ENCODE peak calls at places on chromosomes 2 and 18, in ten cellular contexts. H is H1, N is cardiac fibroblast, R is HFFc6, G is nephron progenitor cell, P is omental fat pad, Z is choroid plexus epithelial cell, L is foreskin keratinocyte, T is cardiac muscle cell, V is PC-9. M is an unnamed sample.

GRCh38 chr2:71823526-71823925 is 324.1 kb downstream of the CYP26B1 start:
- DNase-seq in V (no peak), G (no peak), T (no peak), N (no peak), H (no peak), Z (no peak), P (no peak), L (no peak), R (no peak), M (no peak)

GRCh38 chr2:10477443-10478297 is 29.5 kb upstream of the ODC1 start:
- DNase-seq in T (no peak), H (no peak), V (no peak), L (no peak), N (no peak), R (no peak), Z (peak; percentile 9), P (no peak), G (no peak), M (no peak)

GRCh38 chr18:28147674-28148171 is 29.2 kb downstream of the CDH2 start:
- DNase-seq in R (no peak), H (no peak), P (no peak), V (no peak), Z (peak; percentile 94), T (no peak), L (no peak), N (peak; percentile 88), G (no peak), M (no peak)

GRCh38 chr2:57806449-57806968 is 240.1 kb upstream of the VRK2 start:
- DNase-seq in G (no peak), L (no peak), H (no peak), R (no peak), P (no peak), T (no peak), V (no peak), Z (no peak), N (no peak), M (no peak)

GRCh38 chr2:180728928-180729559 is 251.4 kb upstream of the UBE2E3 start:
- DNase-seq in H (no peak), L (peak; percentile 79), G (no peak), P (no peak), Z (peak; percentile 82), R (peak; percentile 89), T (no peak), V (no peak), N (peak; percentile 92), M (no peak)

GRCh38 chr2:210527286-210527685 is 29.1 kb upstream of the CPS1 start:
- DNase-seq in H (no peak), G (no peak), Z (no peak), T (no peak), R (no peak), V (no peak), L (no peak), P (no peak), N (no peak), M (no peak)

GRCh38 chr2:176638167-176639015 is 369.1 kb downstream of the MTX2 start:
- DNase-seq in P (peak; percentile 33), G (peak; percentile 85), N (peak; percentile 65), T (peak; percentile 78), R (peak; percentile 61), V (peak; percentile 78), L (peak; percentile 29), Z (peak; percentile 61), H (peak; percentile 79), M (peak; percentile 79)

GRCh38 chr2:201440182-201440581 is 11.1 kb downstream of the TRAK2 start:
- DNase-seq in H (no peak), P (no peak), L (peak; percentile 84), V (peak; percentile 73), G (no peak), Z (no peak), N (no peak), T (peak; percentile 83), R (no peak), M (no peak)

GRCh38 chr2:223647258-223647952 is 45.2 kb upstream of the SCG2 start:
- DNase-seq in G (no peak), P (no peak), H (no peak), T (no peak), V (no peak), R (no peak), N (peak; percentile 43), L (no peak), Z (no peak), M (no peak)

GRCh38 chr2:168056242-168056641 is 191.2 kb downstream of the STK39 start:
- DNase-seq in R (no peak), N (no peak), V (no peak), T (no peak), P (no peak), L (no peak), Z (no peak), G (no peak), H (no peak), M (no peak)

GRCh38 chr2:150477347-150477746 is 10.1 kb downstream of the RND3 start:
- DNase-seq in Z (peak; percentile 38), P (no peak), G (no peak), N (peak; percentile 52), R (no peak), H (no peak), L (peak; percentile 62), V (no peak), T (no peak), M (no peak)

GRCh38 chr2:9796056-9796792 is 47.0 kb upstream of the TAF1B start:
- DNase-seq in Z (no peak), L (no peak), P (no peak), R (no peak), V (no peak), N (no peak), G (peak; percentile 42), T (peak; percentile 40), H (no peak), M (no peak)

GRCh38 chr2:120360307-120360855 is 14.4 kb downstream of the INHBB start:
- DNase-seq in V (no peak), L (no peak), P (no peak), T (no peak), H (no peak), G (no peak), R (peak; percentile 32), N (peak; percentile 49), Z (peak; percentile 47), M (no peak)

GRCh38 chr18:8468911-8469310 is 140.3 kb upstream of the RAB12 start:
- DNase-seq in H (peak; percentile 32), R (no peak), L (no peak), N (peak; percentile 55), G (peak; percentile 31), V (no peak), Z (peak; percentile 69), P (no peak), T (no peak), M (peak; percentile 50)

GRCh38 chr2:15607709-15608391 is 16.2 kb downstream of the DDX1 start:
- DNase-seq in P (no peak), Z (no peak), T (no peak), H (no peak), L (no peak), N (no peak), G (no peak), R (no peak), V (no peak), M (no peak)

GRCh38 chr2:27664245-27664574 is 521 bp downstream of the SLC4A1AP start:
- DNase-seq in N (no peak), Z (no peak), R (no peak), V (no peak), L (no peak), H (no peak), P (no peak), T (no peak), G (no peak), M (no peak)

GRCh38 chr2:8743261-8743660 is 61.4 kb downstream of the ID2 start:
- DNase-seq in T (no peak), H (no peak), P (no peak), N (peak; percentile 30), R (peak; percentile 16), V (no peak), G (no peak), L (peak; percentile 27), Z (peak; percentile 24), M (no peak)

GRCh38 chr2:120871881-120872620 is 136.4 kb downstream of the GLI2 start:
- DNase-seq in T (no peak), N (no peak), L (no peak), R (no peak), G (no peak), V (no peak), P (no peak), Z (no peak), H (no peak), M (no peak)

GRCh38 chr2:102258386-102259074 is 52.8 kb upstream of the IL1RL1 start:
- DNase-seq in T (no peak), R (peak; percentile 90), H (no peak), N (peak; percentile 98), L (peak; percentile 96), P (no peak), Z (peak; percentile 98), G (no peak), V (peak; percentile 11), M (no peak)

GRCh38 chr2:197383825-197384224 is 51.0 kb downstream of the SF3B1 start:
- DNase-seq in P (no peak), G (no peak), L (no peak), T (no peak), N (no peak), V (no peak), H (no peak), R (no peak), Z (no peak), M (no peak)
- TF ChIP-seq CTCF in P (no peak), G (no peak), L (no peak), T (no peak), N (no peak), V (no peak), H (peak; percentile 26), R (no peak), Z (no peak), M (no peak)

DNA sequence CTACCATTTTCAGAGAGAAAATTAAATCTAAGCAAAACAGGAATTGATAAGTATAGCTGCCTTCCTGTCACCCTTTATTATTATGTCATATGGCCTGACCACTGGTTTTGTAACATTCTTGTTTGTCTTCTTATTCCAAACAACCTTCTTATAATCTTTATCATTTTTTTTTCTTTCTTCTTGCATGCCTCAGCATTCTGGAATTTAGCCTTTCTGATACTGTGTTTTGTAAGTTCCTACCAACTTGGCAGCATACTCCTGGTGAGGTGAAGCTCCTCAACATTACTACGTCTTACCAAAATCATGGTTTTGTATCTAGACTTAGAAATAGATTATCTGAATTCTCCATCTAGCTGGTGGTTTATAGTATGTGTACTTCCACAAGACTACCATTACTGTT is 199.2 kb downstream of the CAMKMT start:
- DNase-seq in G (no peak), R (no peak), V (no peak), H (no peak), L (peak; percentile 29), Z (peak; percentile 76), P (no peak), N (peak; percentile 56), T (no peak), M (no peak)
- TF ChIP-seq CTCF in G (no peak), R (no peak), V (no peak), H (no peak), L (no peak), Z (no peak), P (no peak), N (no peak), T (no peak), M (no peak)

GRCh38 chr2:174697267-174697666 is 67.0 kb downstream of the CHRNA1 start:
- DNase-seq in T (peak; percentile 77), N (peak; percentile 65), G (peak; percentile 64), R (peak; percentile 67), Z (peak; percentile 70), L (peak; percentile 23), V (peak; percentile 59), H (peak; percentile 70), P (no peak), M (peak; percentile 77)
- TF ChIP-seq CTCF in T (peak; percentile 94), N (peak; percentile 95), G (peak; percentile 70), R (peak; percentile 86), Z (peak; percentile 96), L (peak; percentile 76), V (peak; percentile 84), H (peak; percentile 96), P (no peak), M (peak; percentile 69)

GRCh38 chr2:240078631-240079030 is 25.3 kb upstream of the OR6B3 start:
- DNase-seq in P (no peak), L (no peak), R (no peak), G (no peak), Z (no peak), T (no peak), V (no peak), H (no peak), N (no peak), M (no peak)
- TF ChIP-seq CTCF in P (no peak), L (no peak), R (no peak), G (no peak), Z (no peak), T (no peak), V (no peak), H (no peak), N (no peak), M (no peak)

M was measured in glutamatergic neuron.